ENCODE peak calls at places on chromosomes 3 and 15, in five cellular contexts. R is NCI-H1436, V is EH, S is erythroblast, Z is HTR-8/SVneo. M is an unnamed sample.

GRCh38 chr3:158918008-158918407 is 116.2 kb downstream of the MFSD1 start:
- DNase-seq in S (peak; percentile 22), Z (peak; percentile 52), V (peak; percentile 85), R (peak; percentile 22), M (peak; percentile 30)

GRCh38 chr3:160697628-160698382 is 20.8 kb downstream of the ARL14 start:
- DNase-seq in R (no peak), S (no peak), V (peak; percentile 96), Z (peak; percentile 36), M (no peak)

GRCh38 chr15:39623550-39623931 is 42.7 kb downstream of the THBS1 start:
- DNase-seq in V (no peak), Z (no peak), R (no peak), S (no peak), M (no peak)

GRCh38 chr3:58353722-58354553 is 21.2 kb downstream of the PXK start:
- DNase-seq in Z (no peak), V (peak; percentile 52), S (no peak), R (no peak), M (no peak)

GRCh38 chr3:27281671-27282150 is 87.5 kb downstream of the NEK10 start:
- DNase-seq in Z (no peak), R (no peak), S (no peak), V (no peak), M (no peak)

GRCh38 chr15:90691369-90691768 is 25.8 kb upstream of the BLM start:
- DNase-seq in R (no peak), S (no peak), V (no peak), Z (no peak), M (no peak)

GRCh38 chr3:139588450-139588849 is 48.9 kb upstream of the RBP1 start:
- DNase-seq in S (peak; percentile 31), Z (no peak), V (no peak), R (peak; percentile 77), M (peak; percentile 12)

GRCh38 chr3:156674911-156675743 is 737 bp downstream of the TIPARP start:
- DNase-seq in S (peak; percentile 70), V (peak; percentile 56), Z (no peak), R (no peak), M (peak; percentile 51)

GRCh38 chr15:85581495-85581894 is 201.1 kb downstream of the AKAP13 start:
- DNase-seq in V (no peak), S (peak; percentile 8), Z (no peak), R (no peak), M (no peak)

GRCh38 chr3:66499881-66500574 is 794 bp downstream of the LRIG1 start:
- DNase-seq in V (peak; percentile 20), S (peak; percentile 22), R (no peak), Z (no peak), M (no peak)

GRCh38 chr3:97579365-97579764 is 185.2 kb upstream of the ARL6 start:
- DNase-seq in R (peak; percentile 92), V (no peak), S (no peak), Z (no peak), M (no peak)

M was measured in K562.